ENCODE peak calls at places on chromosomes 2 and 18, in six cellular contexts. One of them, this sample, is unnamed.

GRCh38 chr18:79569720-79570119 is 109.9 kb upstream of the CTDP1 start:
- DNase-seq in endothelial cell: no peak
- DNase-seq in amygdala: no peak
- DNase-seq in pons: no peak
- DNase-seq in neural crest cell: no peak
- DNase-seq in RCC 7860: no peak
- DNase-seq in this sample: peak; percentile 1

GRCh38 chr2:226544581-226545210 is 254.9 kb downstream of the IRS1 start:
- DNase-seq in pons: no peak
- DNase-seq in endothelial cell: no peak
- DNase-seq in RCC 7860: peak; percentile 49
- DNase-seq in amygdala: no peak
- DNase-seq in neural crest cell: no peak
- DNase-seq in this sample: no peak

GRCh38 chr2:10079931-10080535 is at the start of gene CYS1:
- DNase-seq in endothelial cell: peak; percentile 74
- DNase-seq in RCC 7860: no peak
- DNase-seq in pons: no peak
- DNase-seq in amygdala: no peak
- DNase-seq in neural crest cell: peak; percentile 26
- DNase-seq in this sample: no peak

GRCh38 chr18:24039666-24040065 is 25.1 kb downstream of the TTC39C start:
- DNase-seq in neural crest cell: no peak
- DNase-seq in amygdala: no peak
- DNase-seq in RCC 7860: no peak
- DNase-seq in endothelial cell: no peak
- DNase-seq in pons: no peak
- DNase-seq in this sample: no peak

GRCh38 chr2:234771985-234772774 is 179.6 kb upstream of the SH3BP4 start:
- DNase-seq in pons: no peak
- DNase-seq in endothelial cell: no peak
- DNase-seq in neural crest cell: no peak
- DNase-seq in amygdala: no peak
- DNase-seq in RCC 7860: no peak
- DNase-seq in this sample: no peak

GRCh38 chr2:57937456-57937855 is 109.2 kb upstream of the VRK2 start:
- DNase-seq in endothelial cell: no peak
- DNase-seq in RCC 7860: no peak
- DNase-seq in amygdala: no peak
- DNase-seq in neural crest cell: no peak
- DNase-seq in pons: no peak
- DNase-seq in this sample: no peak

GRCh38 chr2:191166756-191167445 is 16.1 kb upstream of the STAT4 start:
- DNase-seq in neural crest cell: no peak
- DNase-seq in RCC 7860: no peak
- DNase-seq in pons: no peak
- DNase-seq in endothelial cell: no peak
- DNase-seq in amygdala: no peak
- DNase-seq in this sample: no peak

GRCh38 chr2:147182260-147182659 is 662.6 kb upstream of the ACVR2A start:
- DNase-seq in amygdala: no peak
- DNase-seq in endothelial cell: no peak
- DNase-seq in pons: no peak
- DNase-seq in neural crest cell: no peak
- DNase-seq in RCC 7860: peak; percentile 19
- DNase-seq in this sample: no peak

GRCh38 chr18:36337679-36338419 is 40.3 kb downstream of the FHOD3 start:
- DNase-seq in pons: no peak
- DNase-seq in endothelial cell: no peak
- DNase-seq in RCC 7860: peak; percentile 16
- DNase-seq in neural crest cell: no peak
- DNase-seq in amygdala: no peak
- DNase-seq in this sample: no peak

GRCh38 chr2:45595724-45596435 is 15.2 kb downstream of the SRBD1 start:
- DNase-seq in amygdala: no peak
- DNase-seq in pons: peak; percentile 34
- DNase-seq in endothelial cell: no peak
- DNase-seq in neural crest cell: no peak
- DNase-seq in RCC 7860: no peak
- DNase-seq in this sample: peak; percentile 31

GRCh38 chr2:75162897-75163296 is 36.4 kb downstream of the TACR1 start:
- DNase-seq in RCC 7860: no peak
- DNase-seq in amygdala: no peak
- DNase-seq in neural crest cell: no peak
- DNase-seq in endothelial cell: no peak
- DNase-seq in pons: peak; percentile 11
- DNase-seq in this sample: peak; percentile 10

GRCh38 chr2:218981390-218982311 is 3.3 kb downstream of the FEV start:
- DNase-seq in RCC 7860: no peak
- DNase-seq in neural crest cell: no peak
- DNase-seq in amygdala: no peak
- DNase-seq in pons: no peak
- DNase-seq in endothelial cell: no peak
- DNase-seq in this sample: no peak

GRCh38 chr2:130756041-130756720 is 841 bp downstream of the AMER3 start:
- DNase-seq in neural crest cell: peak; percentile 35
- DNase-seq in amygdala: no peak
- DNase-seq in pons: no peak
- DNase-seq in endothelial cell: peak; percentile 75
- DNase-seq in RCC 7860: no peak
- DNase-seq in this sample: no peak

GRCh38 chr2:176390276-176390675 is 121.0 kb downstream of the MTX2 start:
- DNase-seq in neural crest cell: no peak
- DNase-seq in amygdala: no peak
- DNase-seq in endothelial cell: no peak
- DNase-seq in RCC 7860: no peak
- DNase-seq in pons: no peak
- DNase-seq in this sample: no peak

GRCh38 chr2:191128172-191128910 is 22.5 kb downstream of the STAT4 start:
- DNase-seq in pons: no peak
- DNase-seq in endothelial cell: no peak
- DNase-seq in amygdala: no peak
- DNase-seq in neural crest cell: no peak
- DNase-seq in RCC 7860: no peak
- DNase-seq in this sample: no peak

GRCh38 chr2:47964722-47965434 is 58.6 kb upstream of the FBXO11 start:
- DNase-seq in pons: no peak
- DNase-seq in RCC 7860: no peak
- DNase-seq in amygdala: no peak
- DNase-seq in neural crest cell: no peak
- DNase-seq in endothelial cell: no peak
- DNase-seq in this sample: no peak

GRCh38 chr2:54575379-54575888 is 119.3 kb downstream of the SPTBN1 start:
- DNase-seq in RCC 7860: no peak
- DNase-seq in pons: no peak
- DNase-seq in neural crest cell: no peak
- DNase-seq in endothelial cell: no peak
- DNase-seq in amygdala: no peak
- DNase-seq in this sample: no peak

GRCh38 chr2:120740765-120741513 is 5.3 kb downstream of the GLI2 start:
- DNase-seq in neural crest cell: peak; percentile 52
- DNase-seq in endothelial cell: peak; percentile 58
- DNase-seq in RCC 7860: no peak
- DNase-seq in amygdala: no peak
- DNase-seq in pons: no peak
- DNase-seq in this sample: no peak

GRCh38 chr18:23812566-23813440 is 123.5 kb downstream of the LAMA3 start:
- DNase-seq in neural crest cell: no peak
- DNase-seq in pons: peak; percentile 35
- DNase-seq in amygdala: no peak
- DNase-seq in endothelial cell: no peak
- DNase-seq in RCC 7860: peak; percentile 14
- DNase-seq in this sample: no peak

GRCh38 chr2:127609031-127609751 is 36.8 kb upstream of the GPR17 start:
- DNase-seq in endothelial cell: no peak
- DNase-seq in amygdala: no peak
- DNase-seq in neural crest cell: no peak
- DNase-seq in RCC 7860: no peak
- DNase-seq in pons: no peak
- DNase-seq in this sample: no peak

GRCh38 chr2:129142465-129142864 is 823.8 kb upstream of the HS6ST1 start:
- DNase-seq in pons: no peak
- DNase-seq in endothelial cell: no peak
- DNase-seq in neural crest cell: no peak
- DNase-seq in amygdala: no peak
- DNase-seq in RCC 7860: no peak
- DNase-seq in this sample: no peak

GRCh38 chr2:25250331-25251031 is 82.1 kb upstream of the POMC start:
- DNase-seq in neural crest cell: no peak
- DNase-seq in pons: no peak
- DNase-seq in endothelial cell: no peak
- DNase-seq in RCC 7860: no peak
- DNase-seq in amygdala: no peak
- DNase-seq in this sample: no peak

GRCh38 chr2:134900151-134900550 is 18.5 kb upstream of the CCNT2 start:
- DNase-seq in endothelial cell: no peak
- DNase-seq in neural crest cell: no peak
- DNase-seq in pons: no peak
- DNase-seq in amygdala: no peak
- DNase-seq in RCC 7860: no peak
- DNase-seq in this sample: no peak

GRCh38 chr2:12534646-12535263 is 182.0 kb upstream of the TRIB2 start:
- DNase-seq in amygdala: no peak
- DNase-seq in RCC 7860: peak; percentile 71
- DNase-seq in neural crest cell: no peak
- DNase-seq in pons: no peak
- DNase-seq in endothelial cell: no peak
- DNase-seq in this sample: no peak

GRCh38 chr2:9053534-9053931 is 50.0 kb upstream of the MBOAT2 start:
- DNase-seq in neural crest cell: no peak
- DNase-seq in pons: no peak
- DNase-seq in endothelial cell: no peak
- DNase-seq in amygdala: no peak
- DNase-seq in RCC 7860: no peak
- DNase-seq in this sample: no peak

GRCh38 chr2:1227289-1227900 is 185.9 kb upstream of the TPO start:
- DNase-seq in RCC 7860: no peak
- DNase-seq in pons: no peak
- DNase-seq in neural crest cell: no peak
- DNase-seq in endothelial cell: no peak
- DNase-seq in amygdala: no peak
- DNase-seq in this sample: no peak

GRCh38 chr2:15731213-15731888 is 139.7 kb downstream of the DDX1 start:
- DNase-seq in pons: no peak
- DNase-seq in RCC 7860: no peak
- DNase-seq in amygdala: no peak
- DNase-seq in endothelial cell: no peak
- DNase-seq in neural crest cell: no peak
- DNase-seq in this sample: no peak

GRCh38 chr2:15655123-15655887 is 63.6 kb downstream of the DDX1 start:
- DNase-seq in amygdala: no peak
- DNase-seq in neural crest cell: no peak
- DNase-seq in endothelial cell: no peak
- DNase-seq in RCC 7860: no peak
- DNase-seq in pons: no peak
- DNase-seq in this sample: no peak

GRCh38 chr2:205734436-205734835 is 52.1 kb downstream of the NRP2 start:
- DNase-seq in neural crest cell: peak; percentile 22
- DNase-seq in pons: no peak
- DNase-seq in amygdala: no peak
- DNase-seq in RCC 7860: peak; percentile 67
- DNase-seq in endothelial cell: no peak
- DNase-seq in this sample: peak; percentile 64

GRCh38 chr2:11203480-11203879 is 48.2 kb downstream of the SLC66A3 start:
- DNase-seq in pons: no peak
- DNase-seq in neural crest cell: no peak
- DNase-seq in endothelial cell: no peak
- DNase-seq in RCC 7860: peak; percentile 56
- DNase-seq in amygdala: no peak
- DNase-seq in this sample: no peak

GRCh38 chr18:49814147-49814499 is 790 bp upstream of the ACAA2 start:
- DNase-seq in RCC 7860: no peak
- DNase-seq in pons: peak; percentile 28
- DNase-seq in neural crest cell: peak; percentile 50
- DNase-seq in amygdala: no peak
- DNase-seq in endothelial cell: peak; percentile 46
- DNase-seq in this sample: peak; percentile 53

GRCh38 chr2:44927979-44928659 is 13.4 kb upstream of the SIX3 start:
- DNase-seq in pons: no peak
- DNase-seq in endothelial cell: peak; percentile 33
- DNase-seq in neural crest cell: no peak
- DNase-seq in RCC 7860: no peak
- DNase-seq in amygdala: no peak
- DNase-seq in this sample: no peak

GRCh38 chr2:177644838-177645237 is 252.3 kb downstream of the AGPS start:
- DNase-seq in pons: no peak
- DNase-seq in RCC 7860: no peak
- DNase-seq in amygdala: no peak
- DNase-seq in neural crest cell: no peak
- DNase-seq in endothelial cell: no peak
- DNase-seq in this sample: no peak

This sample was measured in tibial nerve.